ENCODE peak calls at places on chromosomes 7 and 10, in eight cellular contexts. S is Peyer's patch, H is prostate gland, N is stomach, K is choroid plexus epithelial cell, I is hepatocyte, F is IMR-90, B is bronchial epithelial cell. G is an unnamed sample.

GRCh38 chr7:68862736-68863135 is 735.5 kb upstream of the AUTS2 start:
- DNase-seq in I (no peak), H (no peak), K (no peak), S (no peak), F (no peak), B (no peak), N (no peak), G (no peak)

GRCh38 chr10:126239844-126240243 is 148.4 kb downstream of the ADAM12 start:
- DNase-seq in K (no peak), F (no peak), S (no peak), I (no peak), N (no peak), B (no peak), H (no peak), G (no peak)

GRCh38 chr10:100811752-100812750 is 66.7 kb downstream of the PAX2 start:
- DNase-seq in S (no peak), B (no peak), N (no peak), I (no peak), K (no peak), F (no peak), H (no peak), G (no peak)

GRCh38 chr7:116582164-116582732 is 57.4 kb downstream of the CAV1 start:
- DNase-seq in H (no peak), F (peak; percentile 74), N (no peak), B (no peak), K (peak; percentile 39), I (no peak), S (no peak), G (peak; percentile 56)

GRCh38 chr7:139232893-139233292 is 1.9 kb downstream of the UBN2 start:
- DNase-seq in S (no peak), B (peak; percentile 96), N (no peak), F (peak; percentile 51), K (peak; percentile 44), I (no peak), H (no peak), G (no peak)

GRCh38 chr10:43064331-43065075 is 12.4 kb upstream of the RET start:
- DNase-seq in K (no peak), F (no peak), N (no peak), H (no peak), S (no peak), B (no peak), I (no peak), G (no peak)

GRCh38 chr10:60426425-60426824 is 36.8 kb upstream of the ANK3 start:
- DNase-seq in N (no peak), B (peak; percentile 96), S (no peak), I (no peak), F (peak; percentile 94), K (peak; percentile 94), H (no peak), G (peak; percentile 91)

GRCh38 chr7:153193144-153193595 is 433.6 kb downstream of the ACTR3B start:
- DNase-seq in B (no peak), S (no peak), I (peak; percentile 70), K (no peak), H (no peak), F (no peak), N (no peak), G (no peak)

GRCh38 chr7:33853361-33854062 is 51.8 kb upstream of the BMPER start:
- DNase-seq in I (no peak), F (peak; percentile 93), K (peak; percentile 85), N (no peak), B (no peak), H (no peak), S (no peak), G (peak; percentile 91)

GRCh38 chr10:88493676-88494483 is 89.2 kb downstream of the RNLS start:
- DNase-seq in I (no peak), K (peak; percentile 81), F (peak; percentile 85), H (no peak), B (no peak), S (no peak), N (no peak), G (peak; percentile 70)

GRCh38 chr10:58064714-58065528 is 202.8 kb downstream of the IPMK start:
- DNase-seq in K (peak; percentile 82), B (peak; percentile 41), N (no peak), S (no peak), I (peak; percentile 65), F (peak; percentile 58), H (no peak), G (peak; percentile 24)

GRCh38 chr7:74023037-74023436 is 4.9 kb upstream of the ELN start:
- DNase-seq in N (peak; percentile 35), H (no peak), F (peak; percentile 63), K (peak; percentile 46), I (peak; percentile 66), B (peak; percentile 58), S (no peak), G (peak; percentile 87)

GRCh38 chr7:124152859-124153692 is 120.2 kb upstream of the TMEM229A start:
- DNase-seq in I (peak; percentile 54), H (no peak), K (peak; percentile 59), S (no peak), B (peak; percentile 77), F (peak; percentile 66), N (no peak), G (peak; percentile 44)

GRCh38 chr7:23454880-23455526 is 15.3 kb downstream of the IGF2BP3 start:
- DNase-seq in S (no peak), K (no peak), I (no peak), B (no peak), F (no peak), H (no peak), N (no peak), G (peak; percentile 21)
- H3K4me3 ChIP-seq in S (no peak overlapping the region), K (no peak overlapping the region), I (no peak overlapping the region), B (no peak overlapping the region), F (no peak overlapping the region), H (no peak overlapping the region), N (no peak overlapping the region), G (no peak overlapping the region)

DNA sequence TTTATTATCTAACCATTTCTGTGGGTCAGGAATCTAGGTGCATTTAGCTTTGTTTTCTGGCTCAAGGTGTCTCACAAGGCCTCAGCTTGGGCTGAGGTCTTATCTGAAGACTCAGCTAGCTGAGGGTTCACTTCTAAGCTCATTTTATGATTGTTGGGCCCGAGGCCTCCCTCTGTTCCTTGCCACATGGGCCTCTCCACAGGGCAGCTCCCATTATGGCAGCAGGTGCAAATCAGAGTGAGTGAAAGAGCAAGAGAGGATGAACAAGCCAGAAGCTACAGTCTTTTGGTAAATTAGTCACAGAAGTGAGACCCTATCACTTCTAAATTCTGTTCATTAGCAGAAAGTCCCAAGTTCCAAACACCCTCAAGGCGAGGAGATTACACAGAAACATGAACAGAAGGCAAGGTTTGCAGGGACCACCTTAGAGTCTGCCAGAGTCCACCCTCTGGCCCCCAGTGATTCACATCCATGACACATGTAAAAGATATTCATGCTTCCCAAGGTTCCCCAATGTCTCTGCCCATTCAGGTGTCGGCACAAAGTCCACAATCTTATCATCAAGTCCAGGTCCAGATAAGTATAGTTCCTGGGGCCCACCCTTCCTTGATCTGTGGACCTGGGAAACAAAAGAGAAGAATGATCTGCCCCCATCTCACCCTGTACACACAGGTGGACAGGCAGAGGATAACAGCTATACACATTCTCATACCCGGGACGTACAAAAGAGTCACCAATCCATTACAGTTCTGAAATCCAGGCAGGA is 23.7 kb downstream of the FIGNL1 start:
- DNase-seq in B (no peak), F (no peak), S (no peak), I (peak; percentile 66), N (no peak), K (no peak), H (no peak), G (no peak)
- TF ChIP-seq CTCF in B (no peak), F (no peak), S (no peak), I (no peak), N (no peak), K (no peak), H (no peak), G (no peak)

GRCh38 chr7:111521660-111522059 is 40.6 kb downstream of the IMMP2L start:
- DNase-seq in N (no peak), F (no peak), K (no peak), I (no peak), H (no peak), S (no peak), B (no peak), G (no peak)

GRCh38 chr7:111518264-111518663 is 44.0 kb downstream of the IMMP2L start:
- DNase-seq in N (no peak), I (no peak), S (no peak), B (no peak), H (no peak), K (no peak), F (no peak), G (no peak)

GRCh38 chr7:111513566-111513965 is 48.7 kb downstream of the IMMP2L start:
- DNase-seq in B (no peak), I (no peak), F (no peak), S (no peak), H (no peak), N (no peak), K (no peak), G (no peak)

GRCh38 chr7:111516612-111517011 is 45.7 kb downstream of the IMMP2L start:
- DNase-seq in H (no peak), K (no peak), S (no peak), F (no peak), B (peak; percentile 42), I (no peak), N (no peak), G (no peak)

DNA sequence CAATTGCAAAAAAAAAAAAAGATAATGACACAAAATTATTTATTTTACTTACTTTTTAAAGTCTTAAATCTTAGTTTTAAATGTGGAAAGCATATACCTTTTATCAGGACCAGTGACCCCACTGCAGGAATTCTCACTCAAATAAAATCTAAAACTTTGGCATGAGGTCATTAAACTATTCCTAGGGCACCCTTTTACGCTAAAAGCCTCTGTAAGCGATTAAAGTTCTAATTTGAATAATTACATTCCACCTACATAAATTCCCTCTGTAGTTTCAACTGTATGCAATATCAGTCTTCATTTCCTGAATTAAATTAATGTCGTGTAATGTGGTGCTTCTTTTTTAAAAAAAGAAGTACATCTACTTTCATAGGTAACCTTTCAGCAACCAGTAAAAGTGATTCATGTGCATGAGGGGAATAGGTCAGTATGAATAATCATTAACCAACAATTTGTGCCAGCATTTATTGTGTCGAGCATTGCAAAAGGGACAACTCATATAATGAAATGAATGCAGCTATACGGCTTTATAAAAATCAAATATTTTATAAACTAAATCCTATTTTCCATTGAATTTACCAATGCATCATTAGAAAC is 44.8 kb downstream of the IMMP2L start:
- DNase-seq in K (no peak), S (no peak), F (no peak), H (no peak), N (no peak), B (peak; percentile 69), I (no peak), G (no peak)
- H3K4me3 ChIP-seq in K (no peak overlapping the region), S (no peak overlapping the region), F (no peak overlapping the region), H (no peak overlapping the region), N (no peak overlapping the region), B (no peak overlapping the region), I (no peak overlapping the region), G (no peak overlapping the region)

DNA sequence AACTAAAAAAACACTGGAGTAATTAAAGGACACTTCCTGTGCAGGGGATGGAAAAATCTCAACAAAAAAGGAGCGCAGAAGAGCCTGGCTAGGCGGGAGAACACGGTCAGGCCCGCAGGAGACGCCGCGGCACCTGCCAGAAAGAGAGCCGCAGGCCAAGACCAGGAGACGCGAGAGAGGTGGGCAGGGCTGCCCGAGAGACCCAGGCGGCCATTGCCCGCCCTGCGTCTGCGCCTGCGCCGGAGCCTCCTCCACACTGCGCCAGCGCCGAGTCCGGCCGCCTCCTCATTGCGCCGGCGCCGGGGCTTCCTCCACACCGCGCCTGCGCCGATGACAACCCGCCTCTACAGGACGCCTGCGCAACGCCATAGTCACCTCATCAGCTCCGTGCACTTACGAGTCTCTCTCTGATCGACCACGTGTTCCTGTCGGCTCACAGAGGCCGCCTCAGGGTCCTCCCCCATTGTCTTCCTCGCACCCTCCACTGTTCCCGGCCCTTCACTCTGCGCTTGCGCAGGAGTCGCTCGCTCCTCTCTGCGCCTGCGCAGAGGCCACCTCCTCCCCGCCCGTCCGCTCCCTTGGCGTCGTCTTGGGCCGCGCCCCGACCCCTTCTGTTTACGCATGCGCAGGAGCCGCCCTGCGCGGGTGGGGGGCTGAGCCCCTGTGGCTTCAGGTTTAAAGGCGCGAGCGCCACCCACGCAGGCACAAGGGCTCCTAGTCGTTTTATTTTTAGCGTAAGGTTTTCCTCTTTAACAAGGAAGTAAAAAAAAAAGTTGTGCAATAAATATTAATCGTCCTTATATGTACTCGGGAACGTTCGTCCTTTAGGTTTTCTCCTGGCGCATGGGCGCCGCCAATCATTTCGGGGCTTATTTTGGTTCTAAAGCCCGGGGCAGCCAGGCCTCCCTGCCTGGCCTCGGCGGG is 43.2 kb upstream of the FAM20C start:
- DNase-seq in B (peak; percentile 96), N (peak; percentile 98), F (peak; percentile 99), H (peak; percentile 97), I (peak; percentile 100), K (peak; percentile 100), S (peak; percentile 91), G (peak; percentile 99)
- TF ChIP-seq CTCF in B (no peak), N (no peak), F (no peak), H (peak; percentile 21), I (no peak), K (no peak), S (no peak), G (no peak)

G was measured in foreskin fibroblast.